ENCODE peak calls at places on chromosomes 12 and 14, in ten cellular contexts. A is cardiac fibroblast, U is heart right ventricle, Y is cardiac muscle cell, I is A549, E is GM12865, V is testis, W is left lung, R is endothelial cell, L is GM13977. D is an unnamed sample.

GRCh38 chr14:69232388-69232787 is 27.6 kb upstream of the GALNT16 start:
- DNase-seq in A (no peak), U (no peak), Y (no peak), I (no peak), E (no peak), V (no peak), W (no peak), R (no peak), L (no peak), D (no peak)

GRCh38 chr12:69998011-69998410 is 173.0 kb downstream of the MYRFL start:
- DNase-seq in A (no peak), U (no peak), Y (no peak), I (no peak), E (no peak), V (no peak), W (no peak), R (no peak), L (no peak), D (no peak)

GRCh38 chr12:110585231-110585799 is 2.2 kb upstream of the PPTC7 start:
- DNase-seq in A (peak), U (no peak), Y (peak), I (no peak), E (no peak), V (no peak), W (peak), R (peak), L (no peak), D (no peak)

GRCh38 chr14:99146991-99147740 is 124.8 kb downstream of the BCL11B start:
- DNase-seq in A (no peak), U (no peak), Y (no peak), I (no peak), E (no peak), V (no peak), W (no peak), R (no peak), L (no peak), D (no peak)

GRCh38 chr12:124808276-124808675 is 55.4 kb downstream of the SCARB1 start:
- DNase-seq in A (no peak), U (no peak), Y (no peak), I (no peak), E (no peak), V (no peak), W (no peak), R (no peak), L (no peak), D (no peak)

GRCh38 chr12:75414671-75415070 is 23.8 kb downstream of the GLIPR1L2 start:
- DNase-seq in A (no peak), U (no peak), Y (no peak), I (no peak), E (no peak), V (no peak), W (no peak), R (no peak), L (no peak), D (no peak)

GRCh38 chr14:54665938-54666337 is 99.0 kb downstream of the SAMD4A start:
- DNase-seq in A (no peak), U (no peak), Y (no peak), I (no peak), E (peak), V (no peak), W (no peak), R (no peak), L (peak), D (no peak)

GRCh38 chr14:21917699-21918436 is 244.2 kb upstream of the OR4E1 start:
- DNase-seq in A (peak), U (no peak), Y (peak), I (peak), E (peak), V (peak), W (no peak), R (peak), L (peak), D (no peak)

GRCh38 chr12:10718279-10718821 is 4.8 kb downstream of the YBX3 start:
- DNase-seq in A (peak), U (no peak), Y (peak), I (no peak), E (no peak), V (peak), W (no peak), R (no peak), L (no peak), D (no peak)

GRCh38 chr12:38538319-38538718 is 221.7 kb downstream of the ALG10B start:
- DNase-seq in A (no peak), U (no peak), Y (no peak), I (no peak), E (peak), V (no peak), W (no peak), R (no peak), L (no peak), D (no peak)

DNA sequence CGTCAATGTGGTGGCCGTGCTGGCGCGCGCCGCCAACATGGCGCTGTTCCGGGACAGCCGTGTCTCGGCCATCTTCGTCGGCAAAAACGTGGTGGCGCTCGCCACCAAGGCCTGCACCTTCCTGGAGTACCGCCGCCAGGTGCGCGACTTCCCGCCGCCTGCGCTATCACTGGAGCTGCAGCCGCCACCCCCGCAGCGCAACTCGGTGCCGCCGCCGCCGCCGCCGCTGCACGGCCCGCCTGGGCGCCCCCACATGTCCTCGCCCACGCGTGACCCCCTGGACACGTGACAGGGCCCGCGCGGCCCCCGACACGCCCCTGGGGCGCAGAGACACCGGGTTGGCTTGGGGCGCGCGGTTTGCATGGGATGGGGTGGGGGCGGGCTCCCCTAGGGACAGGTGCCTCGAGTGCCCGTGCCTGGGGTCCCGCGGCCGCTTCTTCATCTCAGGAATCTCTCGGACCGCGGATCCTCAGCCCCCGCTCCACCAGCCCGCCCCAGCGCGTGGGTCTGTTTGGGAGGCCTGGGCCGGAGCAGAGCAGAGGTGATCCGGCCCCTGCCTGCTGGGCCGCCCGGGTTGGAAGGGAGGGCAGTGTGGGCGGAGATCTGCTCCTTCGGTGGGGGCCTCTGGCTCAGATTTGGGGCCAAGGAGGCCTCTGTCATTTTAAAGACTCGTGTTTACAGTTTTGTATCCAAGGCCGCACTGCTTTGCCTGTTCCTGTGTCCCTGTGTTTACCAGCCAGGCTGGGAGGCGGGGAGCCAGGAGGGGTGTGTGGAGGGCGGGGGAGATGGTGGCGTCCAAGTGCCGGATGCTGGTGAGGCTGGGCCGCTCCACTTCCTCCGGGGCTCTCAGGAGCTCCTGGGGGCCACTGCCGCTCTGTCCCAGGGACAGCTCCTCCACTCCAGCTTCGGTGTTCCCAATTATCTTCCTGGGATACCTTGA is 3.4 kb downstream of the TMEM121 start:
- DNase-seq in A (no peak), U (no peak), Y (no peak), I (no peak), E (peak), V (no peak), W (no peak), R (no peak), L (peak), D (no peak)
- TF ChIP-seq CTCF in A (no peak), U (no peak), Y (no peak), I (no peak), E (no peak), V (no peak), W (no peak), R (no peak), L (no peak), D (no peak)

GRCh38 chr12:113862570-113863454 is 103.3 kb downstream of the RBM19 start:
- DNase-seq in A (peak), U (no peak), Y (no peak), I (no peak), E (peak), V (peak), W (no peak), R (no peak), L (peak), D (no peak)

GRCh38 chr12:113860950-113861349 is 105.2 kb downstream of the RBM19 start:
- DNase-seq in A (peak), U (no peak), Y (no peak), I (peak), E (no peak), V (no peak), W (no peak), R (no peak), L (no peak), D (no peak)

GRCh38 chr12:113858828-113859386 is 107.2 kb downstream of the RBM19 start:
- DNase-seq in A (no peak), U (no peak), Y (no peak), I (no peak), E (no peak), V (no peak), W (no peak), R (no peak), L (no peak), D (no peak)

GRCh38 chr12:113861708-113862312 is 104.3 kb downstream of the RBM19 start:
- DNase-seq in A (no peak), U (no peak), Y (no peak), I (no peak), E (peak), V (no peak), W (no peak), R (no peak), L (peak), D (no peak)

GRCh38 chr12:113860059-113860820 is 105.9 kb downstream of the RBM19 start:
- DNase-seq in A (no peak), U (no peak), Y (no peak), I (no peak), E (no peak), V (no peak), W (no peak), R (no peak), L (no peak), D (no peak)
- TF ChIP-seq CTCF in A (no peak), U (peak), Y (no peak), I (no peak), E (no peak), V (no peak), W (no peak), R (no peak), L (no peak), D (no peak)

DNA sequence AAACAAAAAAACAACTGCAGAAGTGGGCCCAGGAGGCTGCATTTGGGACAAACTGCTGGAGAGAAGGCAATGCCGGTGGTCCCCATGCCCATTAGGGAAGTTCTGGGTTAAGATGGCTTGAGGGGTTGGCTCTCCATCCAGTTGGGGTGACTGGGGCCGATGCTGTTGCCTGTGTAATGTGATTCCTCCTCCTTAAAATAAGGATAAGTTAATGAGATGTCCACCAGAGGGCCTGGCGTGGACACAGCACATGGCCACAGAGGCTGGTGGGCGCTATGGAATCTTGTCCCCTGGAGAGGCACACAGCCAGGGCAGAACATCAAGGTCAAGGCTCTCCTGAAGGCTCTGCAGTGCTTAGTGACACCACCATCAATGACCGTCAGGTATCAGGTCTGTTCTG is 1.0 kb upstream of the TESC start:
- DNase-seq in A (peak), U (no peak), Y (peak), I (peak), E (no peak), V (peak), W (no peak), R (no peak), L (no peak), D (no peak)
- TF ChIP-seq CTCF in A (peak), U (peak), Y (peak), I (peak), E (no peak), V (peak), W (no peak), R (peak), L (no peak), D (no peak)

DNA sequence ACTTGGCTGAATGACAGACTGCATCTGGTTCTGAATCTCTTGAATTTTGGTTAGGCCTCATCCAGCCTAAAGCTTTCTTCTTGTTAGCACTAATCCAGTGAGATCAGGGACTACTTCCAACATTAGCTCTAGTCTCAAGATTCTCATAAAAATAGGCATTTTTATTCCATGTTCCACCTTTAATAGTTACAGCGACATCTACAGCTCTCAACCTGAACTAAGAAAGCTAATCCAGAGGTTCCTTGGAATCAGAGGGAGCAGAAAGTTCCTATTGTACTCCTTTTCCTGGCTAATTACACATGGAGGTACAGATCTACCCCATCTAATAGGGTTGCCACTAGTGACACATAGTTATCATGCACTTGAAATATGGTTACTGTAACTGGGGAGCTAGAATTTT is 391.9 kb downstream of the RMST start:
- DNase-seq in A (no peak), U (no peak), Y (no peak), I (no peak), E (no peak), V (no peak), W (no peak), R (no peak), L (no peak), D (no peak)
- TF ChIP-seq CTCF in A (no peak), U (no peak), Y (no peak), I (no peak), E (peak), V (no peak), W (no peak), R (no peak), L (no peak), D (no peak)

DNA sequence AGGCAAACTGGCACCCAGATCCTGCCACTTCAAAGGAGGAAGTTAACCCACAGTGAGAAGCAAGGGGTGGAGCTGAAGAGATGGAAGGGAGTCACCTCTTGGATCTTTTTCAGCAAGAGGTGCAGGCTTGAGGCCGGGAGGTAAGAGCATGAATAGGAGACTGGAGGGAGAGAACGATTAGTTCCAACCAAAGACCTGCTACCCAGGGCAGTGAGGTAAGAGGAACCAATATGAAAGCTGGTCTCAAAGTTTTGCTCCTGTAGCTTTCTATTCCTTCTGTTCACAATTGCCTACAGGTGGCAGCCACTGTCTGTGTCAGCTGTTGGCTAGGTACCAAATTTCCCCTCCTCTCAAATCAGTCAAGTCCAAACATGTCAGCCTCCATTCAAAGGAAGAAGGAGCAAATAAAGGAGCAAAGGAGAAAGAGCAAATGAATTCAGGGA is 14.9 kb upstream of the TAC3 start:
- DNase-seq in A (no peak), U (no peak), Y (peak), I (no peak), E (peak), V (no peak), W (no peak), R (no peak), L (peak), D (no peak)
- TF ChIP-seq CTCF in A (no peak), U (no peak), Y (no peak), I (no peak), E (no peak), V (no peak), W (no peak), R (no peak), L (peak), D (no peak)

D was measured in activated B cell treated with CpG ODN at 0.5 μM for 24 hours.